ENCODE peak calls at places on chromosomes 11 and 22, in four cellular contexts. B is HepG2, X is WTC11, G is GM12878. Q is an unnamed sample.
A peak's percentile ranks its signal among the peaks of the same experiment; 100 is the strongest.

GRCh38 chr22:35033635-35034296 is 32.2 kb upstream of the ISX start:
- DNase-seq in B (no peak), X (no peak), G (no peak), Q (no peak)

GRCh38 chr11:35293699-35294098 is 125.7 kb downstream of the SLC1A2 start:
- DNase-seq in B (no peak), X (no peak), G (no peak), Q (no peak)

GRCh38 chr11:69000831-69001245 is 12.2 kb downstream of the MRGPRF start:
- DNase-seq in B (peak; percentile 57), X (peak; percentile 2), G (no peak), Q (no peak)

GRCh38 chr22:20137671-20138416 is 6.2 kb downstream of the ZDHHC8 start:
- DNase-seq in B (no peak), X (no peak), G (no peak), Q (no peak)

GRCh38 chr11:77046060-77046501 is 11.9 kb downstream of the B3GNT6 start:
- DNase-seq in B (no peak), X (peak; percentile 82), G (no peak), Q (peak; percentile 87)

GRCh38 chr11:70005107-70005818 is 72.9 kb upstream of the ANO1 start:
- DNase-seq in B (no peak), X (no peak), G (no peak), Q (no peak)

GRCh38 chr22:29343313-29343805 is 27.9 kb upstream of the RASL10A start:
- DNase-seq in B (no peak), X (no peak), G (no peak), Q (peak; percentile 14)

GRCh38 chr11:78768947-78769346 is 194.3 kb upstream of the NARS2 start:
- DNase-seq in B (no peak), X (no peak), G (no peak), Q (no peak)

GRCh38 chr11:12085371-12086251 is 24.8 kb upstream of the MICAL2 start:
- DNase-seq in B (peak; percentile 77), X (no peak), G (no peak), Q (no peak)

GRCh38 chr11:2581931-2582435 is 117.8 kb downstream of the KCNQ1OT1 start:
- DNase-seq in B (no peak), X (peak; percentile 10), G (no peak), Q (no peak)

GRCh38 chr22:46646531-46647211 is 26.5 kb downstream of the GRAMD4 start:
- DNase-seq in B (peak; percentile 41), X (no peak), G (no peak), Q (no peak)

GRCh38 chr11:61162092-61162935 is 1.1 kb upstream of the VPS37C start:
- DNase-seq in B (peak; percentile 69), X (no peak), G (no peak), Q (peak; percentile 72)
- TF ChIP-seq CREM in B (peak; percentile 19), X (no peak), G (no peak), Q (no peak)

DNA sequence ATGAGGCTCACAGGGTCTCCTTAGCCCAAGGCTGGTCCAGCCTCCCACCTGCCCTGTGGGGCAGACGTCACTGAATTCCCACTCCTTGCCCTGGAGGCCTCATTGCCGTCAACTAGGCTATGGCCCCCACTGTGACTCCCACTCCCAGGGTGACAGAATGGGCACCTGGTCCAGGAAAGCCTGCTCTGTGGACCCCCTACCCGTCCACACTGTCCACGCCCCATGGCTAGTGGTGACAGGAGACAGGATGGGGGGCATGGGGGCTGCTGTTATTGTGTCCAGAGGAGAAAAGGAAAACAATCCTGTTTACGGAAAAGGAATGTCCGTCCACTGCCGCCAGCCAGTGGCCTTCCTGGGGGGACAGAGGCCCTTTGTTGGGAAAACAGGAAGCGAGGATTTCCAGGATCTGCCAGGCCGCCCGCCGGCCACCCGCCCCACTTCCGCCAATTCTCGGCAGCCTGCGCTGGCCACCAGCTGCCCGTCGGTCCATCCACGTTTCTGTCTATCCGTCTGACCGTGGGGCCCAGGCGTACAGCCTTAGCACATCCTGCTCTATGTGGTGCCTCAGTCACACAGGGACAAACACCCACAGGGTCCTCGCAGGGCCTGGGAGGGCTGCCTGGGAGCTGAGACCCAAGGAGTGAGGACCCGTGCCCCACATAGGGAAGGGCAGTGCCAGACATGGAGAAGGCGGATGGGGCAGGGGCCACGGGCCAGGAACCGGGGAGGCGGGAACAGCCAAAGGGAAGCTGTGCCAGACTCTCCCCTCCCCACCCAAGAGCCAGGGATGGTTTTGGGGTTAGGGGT is 19.5 kb downstream of the CRELD2 start:
- DNase-seq in B (peak; percentile 76), X (no peak), G (no peak), Q (no peak)
- TF ChIP-seq CREM in B (peak; percentile 68), X (no peak), G (no peak), Q (no peak)

GRCh38 chr11:130578738-130579368 is 130.4 kb downstream of the ADAMTS15 start:
- DNase-seq in B (no peak), X (no peak), G (no peak), Q (no peak)

GRCh38 chr11:130581631-130582030 is 133.2 kb downstream of the ADAMTS15 start:
- DNase-seq in B (no peak), X (no peak), G (no peak), Q (no peak)

GRCh38 chr11:130582176-130582575 is 133.7 kb downstream of the ADAMTS15 start:
- DNase-seq in B (no peak), X (no peak), G (no peak), Q (no peak)

GRCh38 chr11:130582994-130583393 is 134.5 kb downstream of the ADAMTS15 start:
- DNase-seq in B (no peak), X (no peak), G (no peak), Q (no peak)

GRCh38 chr11:130580372-130580771 is 131.9 kb downstream of the ADAMTS15 start:
- DNase-seq in B (no peak), X (no peak), G (no peak), Q (no peak)
- TF ChIP-seq CREM in B (no peak), X (no peak), G (no peak), Q (no peak)

DNA sequence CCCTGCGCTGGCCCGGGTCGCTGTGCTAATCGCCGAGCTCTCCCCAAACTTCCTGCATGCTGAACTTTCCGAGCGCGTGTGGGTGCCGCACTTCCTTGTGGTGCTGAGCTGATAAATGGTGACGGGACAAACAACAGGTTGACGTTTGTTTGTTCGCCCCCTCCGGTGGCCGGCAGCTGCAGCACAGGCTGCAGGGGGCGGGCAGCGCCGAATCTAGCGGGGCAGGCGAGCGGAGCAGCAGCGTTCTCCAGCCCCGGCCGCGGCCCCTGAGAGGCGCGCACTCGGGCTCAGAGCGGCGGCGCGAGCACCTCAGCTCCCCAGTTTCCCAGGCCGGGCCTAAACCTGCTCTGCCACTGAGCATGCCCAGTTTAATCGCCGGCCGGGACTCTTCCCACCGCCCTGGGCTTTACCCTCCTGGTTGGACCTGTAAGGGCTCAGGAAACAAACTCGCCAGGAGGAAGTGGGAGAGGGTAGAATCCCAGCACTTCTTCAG is at the start of gene PDGFD:
- DNase-seq in B (peak; percentile 54), X (peak; percentile 89), G (no peak), Q (no peak)
- TF ChIP-seq CREM in B (no peak), X (peak; percentile 77), G (no peak), Q (no peak)

GRCh38 chr11:47723041-47723440 is 7.9 kb upstream of the AGBL2 start:
- DNase-seq in B (no peak), X (no peak), G (no peak), Q (no peak)

GRCh38 chr11:47716692-47717091 is 1.5 kb upstream of the AGBL2 start:
- DNase-seq in B (no peak), X (no peak), G (no peak), Q (no peak)

GRCh38 chr11:47724041-47724729 is 9.0 kb upstream of the AGBL2 start:
- DNase-seq in B (peak; percentile 98), X (no peak), G (no peak), Q (no peak)

GRCh38 chr11:47725445-47726442 is 10.6 kb upstream of the AGBL2 start:
- DNase-seq in B (peak; percentile 8), X (no peak), G (no peak), Q (no peak)

GRCh38 chr11:47720651-47721050 is 5.5 kb upstream of the AGBL2 start:
- DNase-seq in B (no peak), X (no peak), G (no peak), Q (no peak)
- TF ChIP-seq CREM in B (no peak), X (no peak), G (no peak), Q (no peak)

GRCh38 chr11:120389693-120390584 is 53.7 kb downstream of the ARHGEF12 start:
- DNase-seq in B (no peak), X (no peak), G (no peak), Q (no peak)
- TF ChIP-seq CREM in B (no peak), X (no peak), G (no peak), Q (no peak)

GRCh38 chr11:22625448-22626287 is at the start of gene FANCF:
- DNase-seq in B (peak; percentile 97), X (peak; percentile 93), G (peak; percentile 100), Q (peak; percentile 99)

GRCh38 chr11:22624742-22625447 is 728 bp downstream of the FANCF start:
- DNase-seq in B (peak; percentile 72), X (peak; percentile 79), G (peak; percentile 28), Q (peak; percentile 83)

GRCh38 chr11:22627421-22627820 is 1.8 kb upstream of the FANCF start:
- DNase-seq in B (no peak), X (no peak), G (no peak), Q (no peak)

DNA sequence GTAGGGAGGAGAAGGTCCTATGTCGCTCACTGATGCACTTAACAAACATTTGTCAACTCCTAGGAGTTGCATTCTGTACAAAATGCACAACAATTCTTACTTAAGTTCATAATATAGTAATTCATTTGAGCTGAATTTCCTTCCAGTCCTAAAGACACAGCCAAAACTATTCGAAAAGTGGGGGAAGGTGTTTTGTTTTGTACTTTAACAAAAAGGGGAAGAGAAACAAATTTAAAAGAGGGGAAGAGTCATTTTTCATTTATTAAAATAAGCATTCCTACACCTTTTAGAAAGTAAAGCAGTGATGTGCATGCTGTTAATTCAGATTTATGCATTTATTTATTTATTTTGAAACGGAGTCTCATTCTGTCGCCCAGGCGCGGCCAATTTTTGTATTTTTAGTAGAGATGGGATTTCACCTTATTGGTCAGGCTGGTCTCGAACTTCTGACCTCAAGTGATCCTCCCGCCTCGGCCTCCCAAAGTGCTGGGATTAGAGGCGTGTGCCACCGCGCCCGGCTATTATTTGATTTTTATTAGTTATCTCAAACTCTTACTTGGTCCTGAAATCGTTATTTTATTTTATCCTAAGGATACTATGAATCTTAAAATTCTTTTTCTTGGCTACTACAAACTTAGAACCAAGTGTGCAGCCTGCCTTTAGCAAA is 1.1 kb upstream of the FANCF start:
- DNase-seq in B (no peak), X (no peak), G (no peak), Q (no peak)
- TF ChIP-seq CREM in B (no peak), X (no peak), G (no peak), Q (no peak)

DNA sequence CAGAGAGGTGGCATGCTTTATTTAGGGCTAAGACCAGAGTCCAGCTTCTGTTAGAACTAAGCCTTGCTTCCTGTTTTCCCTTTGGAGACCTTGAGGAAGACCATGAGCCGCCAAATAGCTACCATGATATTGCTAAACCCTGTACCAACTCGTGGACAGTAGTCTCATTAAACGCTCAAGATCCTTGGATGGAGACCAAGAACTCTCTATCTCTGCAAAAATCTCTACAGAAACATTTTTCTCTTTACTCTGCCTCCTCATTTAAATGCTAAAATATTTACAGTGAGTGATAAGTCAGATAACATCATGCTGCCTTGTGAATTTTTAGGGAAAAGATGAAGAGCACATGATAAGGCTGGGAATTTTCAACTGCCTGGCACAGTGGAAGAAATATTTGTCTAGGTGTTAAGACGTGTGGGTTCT is 197.8 kb downstream of the MAML2 start:
- DNase-seq in B (peak; percentile 91), X (no peak), G (no peak), Q (no peak)
- TF ChIP-seq CREM in B (peak; percentile 67), X (no peak), G (no peak), Q (no peak)

Q was measured in K562.